ENCODE peak calls at places on chromosomes 3 and 15, in four cellular contexts. T is H1, O is K562, G is GM12878. H is an unnamed sample.

GRCh38 chr15:69607101-69607500 is 154.5 kb downstream of the RPLP1 start:
- DNase-seq in T (no peak), O (no peak), G (no peak), H (no peak)

GRCh38 chr3:116445291-116445841 is at the start of gene LSAMP:
- DNase-seq in T (peak; percentile 41), O (no peak), G (no peak), H (no peak)

GRCh38 chr3:49333091-49333490 is 6.8 kb downstream of the USP4 start:
- DNase-seq in T (no peak), O (no peak), G (no peak), H (no peak)

GRCh38 chr15:83114305-83114704 is 6.9 kb downstream of the TM6SF1 start:
- DNase-seq in T (no peak), O (no peak), G (no peak), H (no peak)

GRCh38 chr3:124504332-124505059 is 225.8 kb upstream of the UMPS start:
- DNase-seq in T (no peak), O (no peak), G (no peak), H (no peak)

GRCh38 chr3:108552267-108553159 is 36.7 kb downstream of the CIP2A start:
- DNase-seq in T (no peak), O (no peak), G (no peak), H (peak; percentile 35)

GRCh38 chr15:42364529-42364928 is 5.2 kb downstream of the CAPN3 start:
- DNase-seq in T (no peak), O (no peak), G (no peak), H (no peak)

GRCh38 chr15:69508659-69509058 is 56.0 kb downstream of the RPLP1 start:
- DNase-seq in T (no peak), O (no peak), G (no peak), H (no peak)

GRCh38 chr3:127151992-127152391 is 40.9 kb upstream of the PRR23E start:
- DNase-seq in T (no peak), O (no peak), G (no peak), H (no peak)

GRCh38 chr3:18438586-18438985 is 13.4 kb upstream of the SATB1 start:
- DNase-seq in T (no peak), O (no peak), G (no peak), H (no peak)

GRCh38 chr3:146589899-146590508 is 15.1 kb downstream of the PLSCR5 start:
- DNase-seq in T (no peak), O (peak; percentile 22), G (no peak), H (peak; percentile 52)

GRCh38 chr3:125165189-125165947 is 47.2 kb downstream of the SLC12A8 start:
- DNase-seq in T (no peak), O (no peak), G (no peak), H (peak; percentile 34)

GRCh38 chr3:129016366-129016724 is 15.2 kb downstream of the EFCC1 start:
- DNase-seq in T (no peak), O (no peak), G (no peak), H (peak; percentile 39)

GRCh38 chr3:187694801-187695200 is 7.6 kb downstream of the RTP2 start:
- DNase-seq in T (no peak), O (no peak), G (no peak), H (no peak)

GRCh38 chr3:150787741-150788370 is 24.9 kb upstream of the SIAH2 start:
- DNase-seq in T (no peak), O (peak; percentile 63), G (no peak), H (peak; percentile 53)

GRCh38 chr3:49653016-49653415 is 21.1 kb upstream of the APEH start:
- DNase-seq in T (no peak), O (no peak), G (no peak), H (no peak)

GRCh38 chr15:63752075-63752684 is 81.6 kb downstream of the HERC1 start:
- DNase-seq in T (no peak), O (peak; percentile 33), G (peak; percentile 23), H (peak; percentile 61)

GRCh38 chr3:128282392-128283196 is 129.3 kb downstream of the EEFSEC start:
- DNase-seq in T (no peak), O (no peak), G (no peak), H (no peak)

GRCh38 chr15:45424429-45424828 is 46.1 kb upstream of the GATM start:
- DNase-seq in T (no peak), O (no peak), G (no peak), H (no peak)

GRCh38 chr15:33243869-33244268 is 49.4 kb upstream of the FMN1 start:
- DNase-seq in T (no peak), O (no peak), G (no peak), H (peak; percentile 44)

GRCh38 chr3:57974796-57975388 is 33.3 kb upstream of the FLNB start:
- DNase-seq in T (no peak), O (peak; percentile 35), G (no peak), H (peak; percentile 96)

GRCh38 chr3:14461748-14462324 is 59.4 kb downstream of the SLC6A6 start:
- DNase-seq in T (no peak), O (no peak), G (no peak), H (peak; percentile 50)

GRCh38 chr15:62183130-62183529 is 18.0 kb upstream of the C2CD4B start:
- DNase-seq in T (no peak), O (no peak), G (no peak), H (no peak)

GRCh38 chr3:72346526-72346926 is 501.7 kb downstream of the SHQ1 start:
- DNase-seq in T (no peak), O (no peak), G (no peak), H (no peak)

GRCh38 chr3:127701281-127701792 is 28.6 kb downstream of the ABTB1 start:
- DNase-seq in T (no peak), O (peak; percentile 42), G (no peak), H (no peak)

GRCh38 chr3:178195824-178196223 is 340.4 kb upstream of the KCNMB2 start:
- DNase-seq in T (no peak), O (no peak), G (no peak), H (no peak)

GRCh38 chr3:28286595-28286994 is 45.2 kb downstream of the CMC1 start:
- DNase-seq in T (no peak), O (peak; percentile 34), G (peak; percentile 8), H (peak; percentile 34)

GRCh38 chr3:49022751-49023171 is 840 bp downstream of the NDUFAF3 start:
- DNase-seq in T (no peak), O (peak; percentile 11), G (no peak), H (peak; percentile 39)

GRCh38 chr15:81338422-81339007 is 14.6 kb upstream of the STARD5 start:
- DNase-seq in T (no peak), O (no peak), G (no peak), H (no peak)

GRCh38 chr3:136817448-136817847 is 1.5 kb upstream of the SLC35G2 start:
- DNase-seq in T (no peak), O (no peak), G (no peak), H (no peak)

GRCh38 chr15:66657062-66658020 is 44.7 kb upstream of the SMAD6 start:
- DNase-seq in T (no peak), O (no peak), G (no peak), H (no peak)
- TF ChIP-seq BRCA1 in T (no peak), O (no peak), G (no peak), H (no peak)

DNA sequence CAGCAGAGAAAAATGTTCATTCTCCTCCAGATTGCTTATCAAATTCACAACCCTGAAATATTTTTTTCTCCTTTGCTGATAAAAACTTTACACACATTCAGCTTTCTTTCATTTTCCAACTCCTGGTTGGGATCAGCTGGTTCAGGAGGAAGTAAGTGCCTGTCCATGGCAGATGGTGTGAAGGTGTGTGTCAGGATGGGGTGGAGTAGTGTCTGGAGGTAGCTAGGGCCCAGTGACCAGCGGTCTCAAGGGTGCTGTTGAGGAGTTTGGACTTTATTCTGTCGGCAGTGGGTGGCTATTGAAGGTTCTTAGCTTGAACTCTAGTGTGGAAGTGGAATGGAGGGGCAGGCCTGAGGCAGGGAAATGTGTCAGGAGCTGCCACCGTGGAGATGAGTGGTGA is 46.9 kb upstream of the PTPN23 start:
- DNase-seq in T (no peak), O (no peak), G (no peak), H (no peak)
- H3K4me2 ChIP-seq in T (no peak overlapping the region), O (no peak overlapping the region), G (no peak overlapping the region), H (no peak overlapping the region)

DNA sequence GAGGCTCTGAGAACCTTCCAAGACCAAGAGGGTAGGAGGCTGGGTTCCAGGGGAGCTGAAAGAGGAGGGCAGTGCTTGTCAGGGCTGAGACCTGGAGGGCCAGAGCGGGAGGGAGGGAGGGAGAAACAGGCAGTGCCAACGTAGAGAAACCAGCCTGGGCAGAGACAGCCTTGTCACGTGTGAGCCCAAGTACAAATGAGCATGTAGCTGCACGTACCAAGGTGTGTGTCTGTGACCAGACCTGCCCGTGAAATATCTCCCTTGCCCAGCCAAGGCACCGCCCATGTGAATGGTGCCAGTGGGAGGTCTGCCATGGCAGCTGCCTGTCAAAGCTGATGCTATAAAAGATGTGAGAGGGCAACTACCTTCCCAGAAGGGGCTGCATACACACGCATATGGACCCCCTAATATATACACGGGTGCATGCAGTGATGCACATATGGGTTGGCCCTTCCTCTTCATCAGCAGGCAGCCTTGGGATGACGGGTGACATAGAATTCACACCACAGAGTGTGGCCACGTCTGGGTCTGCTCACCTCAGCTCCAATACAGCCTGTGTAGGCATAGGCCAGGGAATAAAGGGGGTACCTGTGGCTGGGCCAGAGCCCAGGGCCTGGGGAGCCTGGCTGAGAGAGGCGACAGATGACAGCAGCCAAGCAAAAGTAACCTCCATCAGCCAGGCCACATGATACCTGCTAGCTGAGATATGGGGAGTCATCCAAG is 7.8 kb upstream of the CTDSPL start:
- DNase-seq in T (no peak), O (no peak), G (no peak), H (no peak)
- TF ChIP-seq BRCA1 in T (no peak), O (no peak), G (no peak), H (no peak)

GRCh38 chr3:73801444-73801843 is 176.7 kb upstream of the PDZRN3 start:
- DNase-seq in T (no peak), O (no peak), G (no peak), H (no peak)
- H3K4me2 ChIP-seq in T (no peak overlapping the region), O (no peak overlapping the region), G (no peak overlapping the region), H (no peak overlapping the region)

DNA sequence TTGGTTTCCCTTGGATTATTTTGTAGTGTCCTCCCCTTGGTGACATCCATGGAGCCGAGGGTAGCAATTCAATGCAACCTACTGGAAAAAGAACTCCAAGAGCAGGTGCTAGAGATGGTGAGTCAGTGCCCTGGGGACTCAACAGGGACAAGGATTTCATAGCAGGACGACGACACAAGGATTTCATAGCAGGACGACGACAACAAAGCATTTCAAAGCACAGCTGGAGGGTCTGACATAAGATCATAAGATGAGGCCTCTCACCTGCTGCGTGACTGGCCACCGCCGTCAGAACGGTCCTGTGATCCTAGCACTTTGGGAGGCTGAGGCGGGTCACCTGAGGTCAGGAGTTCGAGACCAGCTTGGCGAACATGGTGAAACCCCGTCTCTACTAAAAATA is 22.5 kb downstream of the NRROS start:
- DNase-seq in T (no peak), O (no peak), G (no peak), H (no peak)
- TF ChIP-seq BRCA1 in T (no peak), O (no peak), G (no peak), H (no peak)

GRCh38 chr15:59689626-59690236 is 611 bp upstream of the BNIP2 start:
- DNase-seq in T (peak; percentile 7), O (no peak), G (no peak), H (peak; percentile 57)
- H3K4me2 ChIP-seq in T (peak overlapping the region; percentile 77), O (peak overlapping the region; percentile 87), G (peak overlapping the region; percentile 72), H (peak overlapping the region; percentile 93)

GRCh38 chr15:35555244-35555643 is 9.3 kb upstream of the DPH6 start:
- DNase-seq in T (no peak), O (no peak), G (no peak), H (no peak)
- TF ChIP-seq BRCA1 in T (no peak), O (no peak), G (no peak), H (no peak)

GRCh38 chr3:183701744-183702143 is 4.1 kb downstream of the YEATS2 start:
- DNase-seq in T (no peak), O (no peak), G (no peak), H (no peak)
- H3K4me2 ChIP-seq in T (peak overlapping the region; percentile 37), O (no peak overlapping the region), G (no peak overlapping the region), H (no peak overlapping the region)

H was measured in HepG2.